ENCODE peak calls at places on chromosomes 16 and 17, in five cellular contexts. O is neural progenitor cell, E is HCT116, U is transverse colon, K is PC-9. B is an unnamed sample.

GRCh38 chr17:7173687-7174602 is 5.2 kb downstream of the ASGR1 start:
- DNase-seq in O (peak; percentile 93), U (peak; percentile 50), K (no peak), E (no peak), B (no peak)

GRCh38 chr17:5184284-5184683 is 7.4 kb downstream of the ZNF594 start:
- DNase-seq in K (no peak), U (no peak), E (no peak), O (no peak), B (no peak)

GRCh38 chr17:83125515-83126274 is 46.3 kb downstream of the METRNL start:
- DNase-seq in U (peak; percentile 61), E (no peak), K (peak; percentile 42), O (no peak), B (no peak)

GRCh38 chr17:8997994-8998628 is 23.2 kb upstream of the NTN1 start:
- DNase-seq in O (peak; percentile 76), E (peak; percentile 51), U (peak; percentile 67), K (peak; percentile 70), B (peak; percentile 62)

GRCh38 chr16:19084879-19085278 is 17.5 kb downstream of the COQ7 start:
- DNase-seq in O (no peak), U (no peak), K (no peak), E (no peak), B (no peak)

GRCh38 chr16:82653550-82654511 is 27.1 kb downstream of the CDH13 start:
- DNase-seq in E (peak; percentile 37), U (no peak), O (no peak), K (no peak), B (peak; percentile 61)

GRCh38 chr17:31122746-31123145 is 28.0 kb downstream of the NF1 start:
- DNase-seq in E (no peak), K (no peak), O (no peak), U (no peak), B (no peak)

GRCh38 chr16:50520451-50521245 is 27.5 kb upstream of the NKD1 start:
- DNase-seq in O (no peak), K (no peak), U (no peak), E (no peak), B (peak; percentile 81)

GRCh38 chr17:20206591-20206990 is 197.4 kb downstream of the SPECC1 start:
- DNase-seq in O (no peak), K (no peak), U (no peak), E (no peak), B (no peak)

GRCh38 chr17:78735832-78736525 is 46.1 kb downstream of the CYTH1 start:
- DNase-seq in O (no peak), K (peak; percentile 39), E (no peak), U (peak; percentile 64), B (peak; percentile 73)

GRCh38 chr16:19294156-19294649 is 8.7 kb downstream of the CLEC19A start:
- DNase-seq in O (no peak), E (no peak), U (peak; percentile 37), K (no peak), B (no peak)

GRCh38 chr17:75238684-75239191 is 22.7 kb downstream of the GGA3 start:
- DNase-seq in K (peak; percentile 48), U (peak; percentile 61), O (peak; percentile 80), E (peak; percentile 59), B (peak; percentile 74)

GRCh38 chr17:55763856-55764255 is 13.0 kb downstream of the PCTP start:
- DNase-seq in E (no peak), O (no peak), U (no peak), K (no peak), B (no peak)

GRCh38 chr17:74008196-74008595 is 195.3 kb upstream of the RPL38 start:
- DNase-seq in U (peak; percentile 11), K (no peak), E (peak; percentile 16), O (peak; percentile 59), B (no peak)

GRCh38 chr17:74012465-74012864 is 191.0 kb upstream of the RPL38 start:
- DNase-seq in K (no peak), U (no peak), E (no peak), O (no peak), B (no peak)

GRCh38 chr17:1896243-1897163 is 66.7 kb downstream of the RPA1 start:
- DNase-seq in K (no peak), O (no peak), E (no peak), U (no peak), B (no peak)

GRCh38 chr17:1484586-1485310 is 7.7 kb downstream of the MYO1C start:
- DNase-seq in O (peak; percentile 80), E (peak; percentile 65), K (peak; percentile 77), U (peak; percentile 79), B (peak; percentile 82)

GRCh38 chr17:50944054-50944901 is 78.1 kb upstream of the TOB1 start:
- DNase-seq in K (peak; percentile 86), O (peak; percentile 75), E (no peak), U (peak; percentile 92), B (peak; percentile 98)

GRCh38 chr16:79542196-79542859 is 58.2 kb downstream of the MAF start:
- DNase-seq in U (peak; percentile 27), K (no peak), O (no peak), E (no peak), B (no peak)

GRCh38 chr17:41211845-41212466 is 14.5 kb upstream of the KRTAP9-2 start:
- DNase-seq in K (peak; percentile 2), U (peak; percentile 22), O (no peak), E (peak; percentile 24), B (no peak)

GRCh38 chr17:61729690-61730268 is 133.5 kb downstream of the BRIP1 start:
- DNase-seq in U (no peak), E (no peak), O (no peak), K (no peak), B (no peak)

GRCh38 chr16:19223235-19223847 is 55.3 kb downstream of the SYT17 start:
- DNase-seq in K (no peak), O (peak; percentile 65), E (peak; percentile 42), U (peak; percentile 78), B (peak; percentile 35)

GRCh38 chr16:89050119-89050867 is 43.4 kb upstream of the ACSF3 start:
- DNase-seq in K (no peak), O (no peak), U (no peak), E (no peak), B (no peak)

GRCh38 chr16:56847173-56847948 is 17.6 kb upstream of the SLC12A3 start:
- DNase-seq in O (no peak), K (no peak), U (no peak), E (no peak), B (peak; percentile 12)

GRCh38 chr17:29357821-29358232 is 32.3 kb upstream of the TAOK1 start:
- DNase-seq in K (no peak), E (no peak), O (no peak), U (no peak), B (no peak)

GRCh38 chr16:52117171-52117570 is 429.8 kb downstream of the TOX3 start:
- DNase-seq in O (no peak), K (no peak), U (no peak), E (no peak), B (no peak)

GRCh38 chr17:67068999-67069398 is 24.6 kb downstream of the CACNG1 start:
- DNase-seq in E (no peak), U (no peak), O (no peak), K (no peak), B (no peak)

GRCh38 chr16:31451681-31452351 is 7.5 kb upstream of the ARMC5 start:
- DNase-seq in U (no peak), O (peak; percentile 79), K (peak; percentile 57), E (peak; percentile 65), B (peak; percentile 78)

GRCh38 chr17:60618854-60619253 is 18.9 kb downstream of the PPM1D start:
- DNase-seq in O (no peak), E (no peak), K (no peak), U (no peak), B (no peak)
- H3K4me3 ChIP-seq in O (no peak overlapping the region), E (no peak overlapping the region), K (no peak overlapping the region), U (no peak overlapping the region), B (no peak overlapping the region)

GRCh38 chr17:17834974-17835373 is 1.8 kb downstream of the SREBF1 start:
- DNase-seq in O (no peak), U (no peak), E (no peak), K (no peak), B (no peak)
- H3K4me1 ChIP-seq in O (peaks cover 33% of the 10 kb centered on the region), U (peaks cover 37% of the 10 kb centered on the region), E (peaks cover 83% of the 10 kb centered on the region), K (peaks cover 66% of the 10 kb centered on the region), B (peaks cover 46% of the 10 kb centered on the region)

GRCh38 chr16:7746971-7747370 is 414.3 kb downstream of the RBFOX1 start:
- DNase-seq in K (no peak), U (no peak), E (no peak), O (no peak), B (no peak)

GRCh38 chr16:7744546-7745294 is 412.1 kb downstream of the RBFOX1 start:
- DNase-seq in O (no peak), E (no peak), U (no peak), K (no peak), B (no peak)

GRCh38 chr16:7742626-7743025 is 410.0 kb downstream of the RBFOX1 start:
- DNase-seq in K (no peak), O (no peak), U (no peak), E (no peak), B (no peak)

GRCh38 chr16:7745321-7745720 is 412.7 kb downstream of the RBFOX1 start:
- DNase-seq in U (no peak), K (no peak), O (no peak), E (no peak), B (no peak)
- H3K27me3 ChIP-seq in U (no peaks in the 10 kb centered on the region), K (no peaks in the 10 kb centered on the region), O (no peaks in the 10 kb centered on the region), E (no peaks in the 10 kb centered on the region), B (no peaks in the 10 kb centered on the region)

DNA sequence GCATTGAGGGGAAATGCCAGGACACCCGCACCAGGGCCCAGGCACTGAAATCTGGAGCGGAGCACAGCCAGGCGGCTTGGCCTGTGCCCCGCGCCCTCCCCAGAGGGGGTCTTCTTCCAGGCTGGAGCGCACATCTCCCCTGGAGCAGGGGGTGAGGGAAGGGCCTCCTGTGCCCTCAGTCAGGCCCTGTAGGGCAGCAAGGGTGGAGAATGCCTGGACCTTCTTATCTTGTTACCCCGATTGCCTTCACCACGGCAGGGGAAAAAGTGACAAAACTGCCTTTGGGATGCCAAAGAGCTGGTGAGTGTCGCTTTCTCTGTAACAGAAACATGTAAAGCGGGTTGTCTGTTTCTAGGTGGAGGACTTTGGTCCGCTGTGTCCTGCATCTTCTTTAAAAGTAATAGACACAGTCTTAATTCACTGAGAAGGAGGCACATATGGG is 48.3 kb upstream of the BAHCC1 start:
- DNase-seq in U (no peak), K (no peak), E (no peak), O (no peak), B (no peak)
- H3K4me3 ChIP-seq in U (peak overlapping the region; percentile 32), K (peak overlapping the region; percentile 58), E (peak overlapping the region; percentile 75), O (peak overlapping the region; percentile 64), B (peak overlapping the region; percentile 85)

GRCh38 chr17:14432058-14432457 is 131.2 kb downstream of the HS3ST3B1 start:
- DNase-seq in E (no peak), O (no peak), U (no peak), K (no peak), B (no peak)
- H3K4me1 ChIP-seq in E (no peaks in the 10 kb centered on the region), O (peaks cover 5% of the 10 kb centered on the region), U (no peaks in the 10 kb centered on the region), K (no peaks in the 10 kb centered on the region), B (no peaks in the 10 kb centered on the region)

B was measured in Caco-2.